ENCODE peak calls at places on chromosomes 1 and 21, in seven cellular contexts. V is psoas muscle, P is kidney, X is adrenal gland, U is endodermal cell, I is A549, F is tibial nerve. E is an unnamed sample.

GRCh38 chr1:55010887-55011217 is 12.1 kb downstream of the BSND start:
- DNase-seq in U (no peak), I (no peak), V (no peak), P (no peak), X (no peak), F (no peak), E (no peak)

GRCh38 chr1:91795601-91796389 is 90.2 kb downstream of the TGFBR3 start:
- DNase-seq in U (no peak), X (no peak), I (no peak), F (no peak), V (no peak), P (no peak), E (no peak)

GRCh38 chr1:217425528-217425927 is 205.4 kb downstream of the GPATCH2 start:
- DNase-seq in F (no peak), X (no peak), U (no peak), P (no peak), I (no peak), V (no peak), E (no peak)

GRCh38 chr1:218930879-218931278 is 242.8 kb upstream of the LYPLAL1 start:
- DNase-seq in U (no peak), P (no peak), X (no peak), I (no peak), F (no peak), V (no peak), E (peak; percentile 92)

GRCh38 chr21:34845521-34846213 is 176.9 kb downstream of the CLIC6 start:
- DNase-seq in I (no peak), U (peak; percentile 23), V (no peak), X (no peak), P (no peak), F (no peak), E (peak; percentile 71)

GRCh38 chr1:116232989-116233514 is 121.9 kb downstream of the MAB21L3 start:
- DNase-seq in I (no peak), U (no peak), F (no peak), P (no peak), X (no peak), V (no peak), E (no peak)

GRCh38 chr1:33330376-33330890 is 9.5 kb upstream of the A3GALT2 start:
- DNase-seq in F (no peak), U (no peak), I (no peak), V (no peak), X (no peak), P (no peak), E (no peak)

GRCh38 chr1:230778916-230779590 is 31.9 kb downstream of the CAPN9 start:
- DNase-seq in V (no peak), P (no peak), X (no peak), I (no peak), U (no peak), F (no peak), E (no peak)

GRCh38 chr1:67590329-67590728 is 94.7 kb upstream of the GADD45A start:
- DNase-seq in X (no peak), F (no peak), I (no peak), V (no peak), P (no peak), U (no peak), E (no peak)

GRCh38 chr1:6743189-6744101 is 41.8 kb upstream of the CAMTA1 start:
- DNase-seq in V (peak; percentile 39), F (no peak), X (peak; percentile 60), I (no peak), P (peak; percentile 78), U (peak; percentile 63), E (peak; percentile 38)

GRCh38 chr1:160708821-160709220 is 2.8 kb downstream of the CD48 start:
- DNase-seq in X (no peak), I (no peak), U (no peak), V (no peak), P (no peak), F (no peak), E (no peak)

GRCh38 chr1:38084113-38084512 is 37.5 kb upstream of the POU3F1 start:
- DNase-seq in V (no peak), I (no peak), P (no peak), F (no peak), X (no peak), U (no peak), E (no peak)

GRCh38 chr21:44940116-44940631 is 345 bp downstream of the SLX9 start:
- DNase-seq in I (no peak), X (no peak), U (no peak), F (no peak), P (no peak), V (no peak), E (no peak)

GRCh38 chr1:225881081-225882007 is 836 bp downstream of the TMEM63A start:
- DNase-seq in F (peak; percentile 24), I (no peak), U (peak; percentile 83), X (peak; percentile 71), V (peak; percentile 63), P (peak; percentile 93), E (peak; percentile 7)

GRCh38 chr1:102919659-102920058 is 188.7 kb downstream of the COL11A1 start:
- DNase-seq in V (no peak), F (no peak), P (no peak), X (no peak), U (no peak), I (no peak), E (no peak)

GRCh38 chr1:181391297-181391905 is 91.9 kb upstream of the CACNA1E start:
- DNase-seq in F (no peak), V (no peak), P (no peak), U (peak; percentile 78), I (no peak), X (no peak), E (no peak)

GRCh38 chr1:204731997-204732396 is 46.5 kb upstream of the LRRN2 start:
- DNase-seq in I (no peak), P (no peak), U (no peak), X (no peak), F (no peak), V (no peak), E (no peak)

GRCh38 chr1:27971674-27972073 is 11.9 kb downstream of the XKR8 start:
- DNase-seq in I (no peak), F (no peak), U (no peak), V (no peak), P (no peak), X (no peak), E (peak; percentile 19)

GRCh38 chr1:5226390-5226704 is 571.9 kb downstream of the AJAP1 start:
- DNase-seq in U (peak; percentile 73), X (no peak), F (no peak), P (no peak), I (no peak), V (no peak), E (no peak)

GRCh38 chr1:5222626-5223025 is 568.2 kb downstream of the AJAP1 start:
- DNase-seq in F (no peak), X (no peak), I (no peak), P (no peak), U (no peak), V (no peak), E (no peak)

GRCh38 chr1:5227114-5227513 is 572.7 kb downstream of the AJAP1 start:
- DNase-seq in P (no peak), I (no peak), F (no peak), X (no peak), U (no peak), V (no peak), E (no peak)

GRCh38 chr1:5223266-5223665 is 568.9 kb downstream of the AJAP1 start:
- DNase-seq in P (no peak), X (no peak), V (no peak), U (no peak), F (no peak), I (no peak), E (no peak)

GRCh38 chr1:5225687-5226389 is 571.4 kb downstream of the AJAP1 start:
- DNase-seq in V (no peak), U (peak; percentile 58), P (no peak), I (no peak), F (no peak), X (no peak), E (no peak)
- H3K4me3 ChIP-seq in V (no peak overlapping the region), U (peak overlapping the region; percentile 49), P (no peak overlapping the region), I (no peak overlapping the region), F (no peak overlapping the region), X (no peak overlapping the region), E (no peak overlapping the region)

DNA sequence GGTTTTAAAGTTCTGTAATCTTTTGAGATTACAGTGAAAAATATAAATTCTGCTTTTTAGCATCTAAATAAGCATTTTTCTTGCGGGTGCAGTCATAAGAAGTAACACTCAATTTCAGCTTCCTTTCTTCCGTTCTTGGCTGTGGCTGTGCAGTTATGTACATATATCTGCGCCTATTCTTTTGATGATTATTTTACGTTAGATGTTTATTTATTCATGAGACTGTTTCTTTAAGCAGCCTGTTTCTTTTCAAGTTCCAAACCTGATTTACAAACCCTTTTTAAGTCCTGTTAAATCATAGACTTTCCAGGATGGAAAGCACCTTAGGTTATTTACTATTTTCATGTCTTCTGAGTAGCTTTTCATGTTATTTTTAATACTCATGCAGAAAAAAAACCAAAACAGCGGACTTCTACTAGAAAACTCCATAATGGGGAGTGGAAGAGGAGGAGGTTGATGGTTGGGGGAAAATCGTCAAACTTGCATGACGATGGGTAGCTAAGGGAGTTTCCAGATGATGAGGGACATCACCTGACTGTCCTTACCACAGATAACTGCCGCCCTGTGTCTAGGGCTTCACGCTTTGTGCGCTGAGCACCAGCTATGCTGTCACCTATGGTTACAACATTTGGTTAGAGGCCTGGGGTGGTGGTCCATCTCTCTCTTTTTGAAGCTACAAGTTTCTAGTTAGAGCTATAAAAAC is 2.6 kb downstream of the PRDM2 start:
- DNase-seq in X (no peak), F (no peak), P (no peak), I (no peak), U (no peak), V (no peak), E (no peak)
- H3K4me1 ChIP-seq in X (peaks cover 7% of the 10 kb centered on the region), F (no peaks in the 10 kb centered on the region), P (no peaks in the 10 kb centered on the region), I (peaks cover 4% of the 10 kb centered on the region), U (no peaks in the 10 kb centered on the region), V (peaks cover 15% of the 10 kb centered on the region), E (peaks cover 16% of the 10 kb centered on the region)

GRCh38 chr1:2115922-2116341 is 65.7 kb downstream of the PRKCZ start:
- DNase-seq in V (peak; percentile 3), I (no peak), P (peak; percentile 68), X (no peak), U (peak; percentile 85), F (no peak), E (no peak)
- H3K4me3 ChIP-seq in V (no peak overlapping the region), I (no peak overlapping the region), P (no peak overlapping the region), X (no peak overlapping the region), U (no peak overlapping the region), F (no peak overlapping the region), E (no peak overlapping the region)

GRCh38 chr1:51623450-51623849 is 6.6 kb downstream of the OSBPL9 start:
- DNase-seq in I (no peak), P (no peak), X (no peak), F (no peak), U (no peak), V (no peak), E (no peak)
- H3K4me1 ChIP-seq in I (peaks cover 77% of the 10 kb centered on the region), P (peaks cover 30% of the 10 kb centered on the region), X (peaks cover 6% of the 10 kb centered on the region), F (no peaks in the 10 kb centered on the region), U (no peaks in the 10 kb centered on the region), V (peaks cover 84% of the 10 kb centered on the region), E (peaks cover 62% of the 10 kb centered on the region)